ENCODE peak calls at places on chromosome 5, in four cellular contexts. One of them, this sample, is unnamed.

GRCh38 chr5:26847041-26847736 is 191.2 kb downstream of the CDH9 start:
- DNase-seq in stromal cell of bone marrow: no peak
- DNase-seq in uterus: no peak
- DNase-seq in stimulated activated naive CD8-positive, alpha-beta T cell treated with anti-CD3 and anti-CD28 coated beads, Interleukin-15, Interleukin-2, amounts not matched to agents 100 U/mL and 50 U/mL, for 24 hours: no peak
- DNase-seq in this sample: no peak

GRCh38 chr5:113433862-113434612 is 752 bp downstream of the TSSK1B start:
- DNase-seq in stromal cell of bone marrow: no peak
- DNase-seq in uterus: no peak
- DNase-seq in stimulated activated naive CD8-positive, alpha-beta T cell treated with anti-CD3 and anti-CD28 coated beads, Interleukin-15, Interleukin-2, amounts not matched to agents 100 U/mL and 50 U/mL, for 24 hours: no peak
- DNase-seq in this sample: no peak

GRCh38 chr5:121088341-121088740 is 624.2 kb downstream of the PRR16 start:
- DNase-seq in stromal cell of bone marrow: no peak
- DNase-seq in uterus: no peak
- DNase-seq in stimulated activated naive CD8-positive, alpha-beta T cell treated with anti-CD3 and anti-CD28 coated beads, Interleukin-15, Interleukin-2, amounts not matched to agents 100 U/mL and 50 U/mL, for 24 hours: no peak
- DNase-seq in this sample: no peak

GRCh38 chr5:168691891-168692290 is 112.7 kb upstream of the PANK3 start:
- DNase-seq in stromal cell of bone marrow: no peak
- DNase-seq in uterus: no peak
- DNase-seq in stimulated activated naive CD8-positive, alpha-beta T cell treated with anti-CD3 and anti-CD28 coated beads, Interleukin-15, Interleukin-2, amounts not matched to agents 100 U/mL and 50 U/mL, for 24 hours: no peak
- DNase-seq in this sample: no peak

GRCh38 chr5:119358901-119359603 is 3.2 kb downstream of the TNFAIP8 start:
- DNase-seq in stromal cell of bone marrow: no peak
- DNase-seq in uterus: no peak
- DNase-seq in stimulated activated naive CD8-positive, alpha-beta T cell treated with anti-CD3 and anti-CD28 coated beads, Interleukin-15, Interleukin-2, amounts not matched to agents 100 U/mL and 50 U/mL, for 24 hours: no peak
- DNase-seq in this sample: no peak

GRCh38 chr5:67998709-67999251 is 216.8 kb upstream of the PIK3R1 start:
- DNase-seq in stromal cell of bone marrow: no peak
- DNase-seq in uterus: no peak
- DNase-seq in stimulated activated naive CD8-positive, alpha-beta T cell treated with anti-CD3 and anti-CD28 coated beads, Interleukin-15, Interleukin-2, amounts not matched to agents 100 U/mL and 50 U/mL, for 24 hours: no peak
- DNase-seq in this sample: no peak

GRCh38 chr5:133041910-133042309 is 9.9 kb upstream of the HSPA4 start:
- DNase-seq in stromal cell of bone marrow: no peak
- DNase-seq in uterus: no peak
- DNase-seq in stimulated activated naive CD8-positive, alpha-beta T cell treated with anti-CD3 and anti-CD28 coated beads, Interleukin-15, Interleukin-2, amounts not matched to agents 100 U/mL and 50 U/mL, for 24 hours: no peak
- DNase-seq in this sample: no peak

GRCh38 chr5:33275921-33276705 is 164.7 kb upstream of the TARS1 start:
- DNase-seq in stromal cell of bone marrow: no peak
- DNase-seq in uterus: no peak
- DNase-seq in stimulated activated naive CD8-positive, alpha-beta T cell treated with anti-CD3 and anti-CD28 coated beads, Interleukin-15, Interleukin-2, amounts not matched to agents 100 U/mL and 50 U/mL, for 24 hours: no peak
- DNase-seq in this sample: no peak

GRCh38 chr5:75616961-75617660 is 5.9 kb downstream of the ANKDD1B start:
- DNase-seq in stromal cell of bone marrow: no peak
- DNase-seq in uterus: no peak
- DNase-seq in stimulated activated naive CD8-positive, alpha-beta T cell treated with anti-CD3 and anti-CD28 coated beads, Interleukin-15, Interleukin-2, amounts not matched to agents 100 U/mL and 50 U/mL, for 24 hours: no peak
- DNase-seq in this sample: no peak

GRCh38 chr5:93428868-93429267 is 152.2 kb downstream of the NR2F1-AS1 start:
- DNase-seq in stromal cell of bone marrow: no peak
- DNase-seq in uterus: no peak
- DNase-seq in stimulated activated naive CD8-positive, alpha-beta T cell treated with anti-CD3 and anti-CD28 coated beads, Interleukin-15, Interleukin-2, amounts not matched to agents 100 U/mL and 50 U/mL, for 24 hours: no peak
- DNase-seq in this sample: no peak

GRCh38 chr5:143245929-143246561 is 157.4 kb downstream of the NR3C1 start:
- DNase-seq in stromal cell of bone marrow: peak
- DNase-seq in uterus: no peak
- DNase-seq in stimulated activated naive CD8-positive, alpha-beta T cell treated with anti-CD3 and anti-CD28 coated beads, Interleukin-15, Interleukin-2, amounts not matched to agents 100 U/mL and 50 U/mL, for 24 hours: no peak
- DNase-seq in this sample: no peak

GRCh38 chr5:6251579-6252102 is 126.7 kb downstream of the MED10 start:
- DNase-seq in stromal cell of bone marrow: no peak
- DNase-seq in uterus: no peak
- DNase-seq in stimulated activated naive CD8-positive, alpha-beta T cell treated with anti-CD3 and anti-CD28 coated beads, Interleukin-15, Interleukin-2, amounts not matched to agents 100 U/mL and 50 U/mL, for 24 hours: no peak
- DNase-seq in this sample: no peak

GRCh38 chr5:172593721-172594120 is 47.3 kb upstream of the NEURL1B start:
- DNase-seq in stromal cell of bone marrow: no peak
- DNase-seq in uterus: no peak
- DNase-seq in stimulated activated naive CD8-positive, alpha-beta T cell treated with anti-CD3 and anti-CD28 coated beads, Interleukin-15, Interleukin-2, amounts not matched to agents 100 U/mL and 50 U/mL, for 24 hours: no peak
- DNase-seq in this sample: no peak

GRCh38 chr5:386432-387341 is 56.3 kb upstream of the EXOC3 start:
- DNase-seq in stromal cell of bone marrow: no peak
- DNase-seq in uterus: no peak
- DNase-seq in stimulated activated naive CD8-positive, alpha-beta T cell treated with anti-CD3 and anti-CD28 coated beads, Interleukin-15, Interleukin-2, amounts not matched to agents 100 U/mL and 50 U/mL, for 24 hours: no peak
- DNase-seq in this sample: no peak

GRCh38 chr5:136094913-136095641 is 37.6 kb upstream of the SMAD5 start:
- DNase-seq in stromal cell of bone marrow: no peak
- DNase-seq in uterus: no peak
- DNase-seq in stimulated activated naive CD8-positive, alpha-beta T cell treated with anti-CD3 and anti-CD28 coated beads, Interleukin-15, Interleukin-2, amounts not matched to agents 100 U/mL and 50 U/mL, for 24 hours: no peak
- DNase-seq in this sample: no peak